ENCODE peak calls at places on chromosomes 7 and 10, in ten cellular contexts. One of them, this sample, is unnamed.

GRCh38 chr10:26556756-26557640 is 118.9 kb downstream of the APBB1IP start:
- DNase-seq in spleen: no peak
- DNase-seq in tibial nerve: no peak
- DNase-seq in AG04449: no peak
- DNase-seq in AG04450: no peak
- DNase-seq in psoas muscle: no peak
- DNase-seq in cardiac muscle cell: peak; percentile 59
- DNase-seq in HFFc6: peak; percentile 49
- DNase-seq in GM12878: no peak
- DNase-seq in stomach: no peak
- DNase-seq in this sample: peak; percentile 43

GRCh38 chr7:98872328-98872924 is 2.6 kb upstream of the TMEM130 start:
- DNase-seq in spleen: peak; percentile 16
- DNase-seq in tibial nerve: no peak
- DNase-seq in AG04449: no peak
- DNase-seq in AG04450: no peak
- DNase-seq in psoas muscle: no peak
- DNase-seq in cardiac muscle cell: no peak
- DNase-seq in HFFc6: peak; percentile 16
- DNase-seq in GM12878: no peak
- DNase-seq in stomach: no peak
- DNase-seq in this sample: no peak

GRCh38 chr10:81600185-81600584 is 274.8 kb upstream of the NRG3 start:
- DNase-seq in spleen: no peak
- DNase-seq in tibial nerve: no peak
- DNase-seq in AG04449: no peak
- DNase-seq in AG04450: no peak
- DNase-seq in psoas muscle: no peak
- DNase-seq in cardiac muscle cell: no peak
- DNase-seq in HFFc6: peak; percentile 3
- DNase-seq in GM12878: no peak
- DNase-seq in stomach: no peak
- DNase-seq in this sample: no peak

GRCh38 chr7:94297397-94297838 is 97.3 kb upstream of the COL1A2 start:
- DNase-seq in spleen: no peak
- DNase-seq in tibial nerve: peak; percentile 71
- DNase-seq in AG04449: peak; percentile 94
- DNase-seq in AG04450: peak; percentile 94
- DNase-seq in psoas muscle: peak; percentile 70
- DNase-seq in cardiac muscle cell: no peak
- DNase-seq in HFFc6: peak; percentile 97
- DNase-seq in GM12878: no peak
- DNase-seq in stomach: peak; percentile 32
- DNase-seq in this sample: peak; percentile 96

GRCh38 chr10:96416643-96417042 is 57.8 kb upstream of the OPALIN start:
- DNase-seq in spleen: no peak
- DNase-seq in tibial nerve: peak; percentile 56
- DNase-seq in AG04449: no peak
- DNase-seq in AG04450: no peak
- DNase-seq in psoas muscle: peak; percentile 35
- DNase-seq in cardiac muscle cell: no peak
- DNase-seq in HFFc6: no peak
- DNase-seq in GM12878: no peak
- DNase-seq in stomach: no peak
- DNase-seq in this sample: no peak

GRCh38 chr10:129888784-129889616 is 75.1 kb downstream of the EBF3 start:
- DNase-seq in spleen: no peak
- DNase-seq in tibial nerve: no peak
- DNase-seq in AG04449: no peak
- DNase-seq in AG04450: no peak
- DNase-seq in psoas muscle: peak; percentile 67
- DNase-seq in cardiac muscle cell: peak; percentile 70
- DNase-seq in HFFc6: no peak
- DNase-seq in GM12878: no peak
- DNase-seq in stomach: no peak
- DNase-seq in this sample: no peak

GRCh38 chr7:6637544-6638229 is 569 bp downstream of the ZNF316 start:
- DNase-seq in spleen: peak; percentile 92
- DNase-seq in tibial nerve: no peak
- DNase-seq in AG04449: no peak
- DNase-seq in AG04450: no peak
- DNase-seq in psoas muscle: no peak
- DNase-seq in cardiac muscle cell: peak; percentile 73
- DNase-seq in HFFc6: no peak
- DNase-seq in GM12878: no peak
- DNase-seq in stomach: no peak
- DNase-seq in this sample: no peak

GRCh38 chr10:85548038-85548437 is 818.6 kb downstream of the GRID1 start:
- DNase-seq in spleen: no peak
- DNase-seq in tibial nerve: no peak
- DNase-seq in AG04449: no peak
- DNase-seq in AG04450: no peak
- DNase-seq in psoas muscle: no peak
- DNase-seq in cardiac muscle cell: peak; percentile 57
- DNase-seq in HFFc6: no peak
- DNase-seq in GM12878: peak; percentile 35
- DNase-seq in stomach: no peak
- DNase-seq in this sample: no peak

GRCh38 chr7:132065973-132066611 is 509.7 kb upstream of the PODXL start:
- DNase-seq in spleen: no peak
- DNase-seq in tibial nerve: no peak
- DNase-seq in AG04449: no peak
- DNase-seq in AG04450: no peak
- DNase-seq in psoas muscle: no peak
- DNase-seq in cardiac muscle cell: no peak
- DNase-seq in HFFc6: no peak
- DNase-seq in GM12878: no peak
- DNase-seq in stomach: no peak
- DNase-seq in this sample: no peak

GRCh38 chr7:2670171-2670570 is 17.8 kb upstream of the AMZ1 start:
- DNase-seq in spleen: no peak
- DNase-seq in tibial nerve: no peak
- DNase-seq in AG04449: no peak
- DNase-seq in AG04450: no peak
- DNase-seq in psoas muscle: no peak
- DNase-seq in cardiac muscle cell: no peak
- DNase-seq in HFFc6: no peak
- DNase-seq in GM12878: no peak
- DNase-seq in stomach: no peak
- DNase-seq in this sample: no peak

GRCh38 chr7:2673934-2674333 is 14.1 kb upstream of the AMZ1 start:
- DNase-seq in spleen: no peak
- DNase-seq in tibial nerve: no peak
- DNase-seq in AG04449: no peak
- DNase-seq in AG04450: no peak
- DNase-seq in psoas muscle: no peak
- DNase-seq in cardiac muscle cell: no peak
- DNase-seq in HFFc6: no peak
- DNase-seq in GM12878: no peak
- DNase-seq in stomach: no peak
- DNase-seq in this sample: no peak

GRCh38 chr7:2668401-2668800 is 19.6 kb upstream of the AMZ1 start:
- DNase-seq in spleen: no peak
- DNase-seq in tibial nerve: no peak
- DNase-seq in AG04449: no peak
- DNase-seq in AG04450: peak; percentile 85
- DNase-seq in psoas muscle: no peak
- DNase-seq in cardiac muscle cell: no peak
- DNase-seq in HFFc6: peak; percentile 40
- DNase-seq in GM12878: no peak
- DNase-seq in stomach: no peak
- DNase-seq in this sample: no peak

GRCh38 chr7:2667843-2668242 is 20.2 kb upstream of the AMZ1 start:
- DNase-seq in spleen: no peak
- DNase-seq in tibial nerve: no peak
- DNase-seq in AG04449: no peak
- DNase-seq in AG04450: no peak
- DNase-seq in psoas muscle: no peak
- DNase-seq in cardiac muscle cell: no peak
- DNase-seq in HFFc6: no peak
- DNase-seq in GM12878: no peak
- DNase-seq in stomach: no peak
- DNase-seq in this sample: no peak

GRCh38 chr7:2670720-2671391 is 17.1 kb upstream of the AMZ1 start:
- DNase-seq in spleen: peak; percentile 93
- DNase-seq in tibial nerve: no peak
- DNase-seq in AG04449: no peak
- DNase-seq in AG04450: no peak
- DNase-seq in psoas muscle: peak; percentile 70
- DNase-seq in cardiac muscle cell: peak; percentile 83
- DNase-seq in HFFc6: peak; percentile 21
- DNase-seq in GM12878: no peak
- DNase-seq in stomach: peak; percentile 71
- DNase-seq in this sample: no peak
- TF ChIP-seq CTCF in spleen: peak; percentile 82
- TF ChIP-seq CTCF in tibial nerve: peak; percentile 82
- TF ChIP-seq CTCF in AG04449: peak; percentile 96
- TF ChIP-seq CTCF in AG04450: peak; percentile 85
- TF ChIP-seq CTCF in psoas muscle: peak; percentile 72
- TF ChIP-seq CTCF in cardiac muscle cell: peak; percentile 87
- TF ChIP-seq CTCF in HFFc6: peak; percentile 90
- TF ChIP-seq CTCF in GM12878: peak; percentile 88
- TF ChIP-seq CTCF in stomach: no peak
- TF ChIP-seq CTCF in this sample: peak; percentile 90

GRCh38 chr10:93921338-93921737 is 27.6 kb downstream of the SLC35G1 start:
- DNase-seq in spleen: no peak
- DNase-seq in tibial nerve: no peak
- DNase-seq in AG04449: no peak
- DNase-seq in AG04450: no peak
- DNase-seq in psoas muscle: no peak
- DNase-seq in cardiac muscle cell: no peak
- DNase-seq in HFFc6: no peak
- DNase-seq in GM12878: no peak
- DNase-seq in stomach: no peak
- DNase-seq in this sample: no peak
- TF ChIP-seq CTCF in spleen: no peak
- TF ChIP-seq CTCF in tibial nerve: no peak
- TF ChIP-seq CTCF in AG04449: no peak
- TF ChIP-seq CTCF in AG04450: peak; percentile 9
- TF ChIP-seq CTCF in psoas muscle: no peak
- TF ChIP-seq CTCF in cardiac muscle cell: peak; percentile 32
- TF ChIP-seq CTCF in HFFc6: peak; percentile 74
- TF ChIP-seq CTCF in GM12878: peak; percentile 54
- TF ChIP-seq CTCF in stomach: no peak
- TF ChIP-seq CTCF in this sample: peak; percentile 23

GRCh38 chr10:61465807-61466425 is 12.7 kb upstream of the TMEM26 start:
- DNase-seq in spleen: no peak
- DNase-seq in tibial nerve: no peak
- DNase-seq in AG04449: no peak
- DNase-seq in AG04450: no peak
- DNase-seq in psoas muscle: no peak
- DNase-seq in cardiac muscle cell: no peak
- DNase-seq in HFFc6: no peak
- DNase-seq in GM12878: no peak
- DNase-seq in stomach: no peak
- DNase-seq in this sample: no peak
- TF ChIP-seq CTCF in spleen: no peak
- TF ChIP-seq CTCF in tibial nerve: no peak
- TF ChIP-seq CTCF in AG04449: no peak
- TF ChIP-seq CTCF in AG04450: no peak
- TF ChIP-seq CTCF in psoas muscle: no peak
- TF ChIP-seq CTCF in cardiac muscle cell: no peak
- TF ChIP-seq CTCF in HFFc6: no peak
- TF ChIP-seq CTCF in GM12878: no peak
- TF ChIP-seq CTCF in stomach: no peak
- TF ChIP-seq CTCF in this sample: peak; percentile 0

GRCh38 chr7:151352512-151352911 is 10.9 kb downstream of the NUB1 start:
- DNase-seq in spleen: no peak
- DNase-seq in tibial nerve: no peak
- DNase-seq in AG04449: no peak
- DNase-seq in AG04450: no peak
- DNase-seq in psoas muscle: no peak
- DNase-seq in cardiac muscle cell: no peak
- DNase-seq in HFFc6: no peak
- DNase-seq in GM12878: no peak
- DNase-seq in stomach: no peak
- DNase-seq in this sample: no peak

GRCh38 chr7:151351967-151352366 is 10.4 kb downstream of the NUB1 start:
- DNase-seq in spleen: no peak
- DNase-seq in tibial nerve: no peak
- DNase-seq in AG04449: no peak
- DNase-seq in AG04450: no peak
- DNase-seq in psoas muscle: no peak
- DNase-seq in cardiac muscle cell: no peak
- DNase-seq in HFFc6: no peak
- DNase-seq in GM12878: no peak
- DNase-seq in stomach: no peak
- DNase-seq in this sample: no peak

GRCh38 chr7:151349507-151349853 is 7.9 kb downstream of the NUB1 start:
- DNase-seq in spleen: no peak
- DNase-seq in tibial nerve: no peak
- DNase-seq in AG04449: no peak
- DNase-seq in AG04450: no peak
- DNase-seq in psoas muscle: no peak
- DNase-seq in cardiac muscle cell: no peak
- DNase-seq in HFFc6: no peak
- DNase-seq in GM12878: no peak
- DNase-seq in stomach: no peak
- DNase-seq in this sample: no peak

GRCh38 chr7:151348970-151349369 is 7.4 kb downstream of the NUB1 start:
- DNase-seq in spleen: no peak
- DNase-seq in tibial nerve: no peak
- DNase-seq in AG04449: no peak
- DNase-seq in AG04450: no peak
- DNase-seq in psoas muscle: no peak
- DNase-seq in cardiac muscle cell: no peak
- DNase-seq in HFFc6: no peak
- DNase-seq in GM12878: no peak
- DNase-seq in stomach: no peak
- DNase-seq in this sample: no peak

DNA sequence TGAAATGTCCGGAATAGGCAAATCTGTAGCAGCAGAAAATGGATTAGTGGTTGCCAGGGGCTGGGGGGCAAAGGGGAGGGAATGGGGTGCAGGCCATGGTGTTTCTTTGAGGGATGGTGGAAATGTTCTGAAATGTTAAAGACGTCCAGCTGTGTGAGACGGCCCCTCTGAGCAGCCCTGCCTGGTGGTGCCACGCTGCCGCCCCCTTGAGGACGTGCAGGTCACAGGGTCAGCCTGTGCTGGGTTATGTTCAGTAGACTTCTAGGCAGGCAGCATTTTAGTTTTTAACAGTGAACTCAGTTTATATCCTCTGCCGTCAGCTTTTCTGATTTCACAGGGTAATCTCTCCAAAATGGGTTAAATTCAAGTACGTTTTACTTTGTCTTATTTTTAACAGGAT is 9.4 kb downstream of the NUB1 start:
- DNase-seq in spleen: peak; percentile 84
- DNase-seq in tibial nerve: no peak
- DNase-seq in AG04449: no peak
- DNase-seq in AG04450: no peak
- DNase-seq in psoas muscle: no peak
- DNase-seq in cardiac muscle cell: peak; percentile 35
- DNase-seq in HFFc6: no peak
- DNase-seq in GM12878: no peak
- DNase-seq in stomach: no peak
- DNase-seq in this sample: no peak
- TF ChIP-seq CTCF in spleen: no peak
- TF ChIP-seq CTCF in tibial nerve: no peak
- TF ChIP-seq CTCF in AG04449: peak; percentile 1
- TF ChIP-seq CTCF in AG04450: no peak
- TF ChIP-seq CTCF in psoas muscle: no peak
- TF ChIP-seq CTCF in cardiac muscle cell: no peak
- TF ChIP-seq CTCF in HFFc6: no peak
- TF ChIP-seq CTCF in GM12878: peak; percentile 59
- TF ChIP-seq CTCF in stomach: no peak
- TF ChIP-seq CTCF in this sample: peak; percentile 0